ENCODE peak calls at places on chromosomes 5 and 9, in four cellular contexts. P is SK-N-SH, J is HCT116, F is HepG2. K is an unnamed sample.

GRCh38 chr5:110414360-110414759 is 312.1 kb downstream of the TMEM232 start:
- DNase-seq in P (no peak), J (no peak), F (peak; percentile 8), K (no peak)

GRCh38 chr5:36444582-36444999 is 142.9 kb upstream of the RANBP3L start:
- DNase-seq in P (no peak), J (no peak), F (no peak), K (no peak)

GRCh38 chr5:38163636-38164237 is 94.6 kb upstream of the EGFLAM start:
- DNase-seq in P (no peak), J (no peak), F (peak; percentile 96), K (no peak)

GRCh38 chr5:126359884-126360283 is 63.3 kb upstream of the GRAMD2B start:
- DNase-seq in P (no peak), J (no peak), F (no peak), K (no peak)

GRCh38 chr9:69317894-69318293 is 7.1 kb upstream of the ENTREP1 start:
- DNase-seq in P (no peak), J (no peak), F (no peak), K (no peak)

GRCh38 chr9:26145938-26146337 is 467.7 kb upstream of the TUSC1 start:
- DNase-seq in P (no peak), J (no peak), F (no peak), K (no peak)

GRCh38 chr9:114898741-114899140 is 31.6 kb downstream of the TNFSF8 start:
- DNase-seq in P (no peak), J (no peak), F (no peak), K (no peak)

GRCh38 chr9:80077059-80077458 is 505.3 kb downstream of the TLE4 start:
- DNase-seq in P (no peak), J (no peak), F (no peak), K (no peak)

DNA sequence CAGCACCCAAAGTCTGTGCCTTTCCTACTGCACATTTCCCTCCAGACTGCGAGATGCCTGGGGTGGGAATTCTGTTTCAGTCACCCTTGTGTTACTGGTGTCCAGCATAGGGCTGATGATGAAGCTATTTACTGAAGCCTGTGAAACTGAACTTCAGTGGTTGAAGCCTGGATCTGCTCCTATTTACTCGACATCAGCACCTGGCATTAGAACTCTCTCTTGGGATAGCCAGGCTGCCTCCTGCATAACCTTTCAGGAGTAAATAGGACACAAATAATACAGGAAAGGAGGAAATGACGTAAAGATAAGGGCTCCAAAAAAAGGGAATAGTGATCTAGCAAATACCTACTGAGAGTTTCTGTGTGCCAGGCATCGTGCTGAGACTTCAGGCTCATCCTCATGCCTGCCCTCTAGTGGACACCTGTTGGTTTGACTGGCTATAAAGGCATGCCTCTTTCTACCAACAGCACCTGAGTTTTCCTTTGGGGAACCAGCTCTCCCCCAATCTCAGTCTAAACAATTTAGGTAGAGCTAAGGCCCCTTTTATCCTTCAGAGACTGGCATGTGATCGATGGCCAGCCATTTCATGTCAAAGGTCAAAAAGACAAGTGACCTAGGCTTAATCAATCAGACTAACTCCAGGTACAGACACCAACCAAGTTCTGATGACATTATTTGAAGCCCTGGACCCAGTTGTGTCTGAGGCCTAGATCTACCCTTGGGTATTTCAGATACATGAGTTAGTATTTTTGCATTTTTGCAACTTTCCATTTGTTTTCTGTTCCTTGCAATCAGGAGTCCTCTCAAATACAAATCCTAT is 192.1 kb upstream of the TRIM32 start:
- DNase-seq in P (no peak), J (peak; percentile 35), F (peak; percentile 26), K (peak; percentile 51)
- TF ChIP-seq ELF1 in P (no peak), J (no peak), F (no peak), K (no peak)

DNA sequence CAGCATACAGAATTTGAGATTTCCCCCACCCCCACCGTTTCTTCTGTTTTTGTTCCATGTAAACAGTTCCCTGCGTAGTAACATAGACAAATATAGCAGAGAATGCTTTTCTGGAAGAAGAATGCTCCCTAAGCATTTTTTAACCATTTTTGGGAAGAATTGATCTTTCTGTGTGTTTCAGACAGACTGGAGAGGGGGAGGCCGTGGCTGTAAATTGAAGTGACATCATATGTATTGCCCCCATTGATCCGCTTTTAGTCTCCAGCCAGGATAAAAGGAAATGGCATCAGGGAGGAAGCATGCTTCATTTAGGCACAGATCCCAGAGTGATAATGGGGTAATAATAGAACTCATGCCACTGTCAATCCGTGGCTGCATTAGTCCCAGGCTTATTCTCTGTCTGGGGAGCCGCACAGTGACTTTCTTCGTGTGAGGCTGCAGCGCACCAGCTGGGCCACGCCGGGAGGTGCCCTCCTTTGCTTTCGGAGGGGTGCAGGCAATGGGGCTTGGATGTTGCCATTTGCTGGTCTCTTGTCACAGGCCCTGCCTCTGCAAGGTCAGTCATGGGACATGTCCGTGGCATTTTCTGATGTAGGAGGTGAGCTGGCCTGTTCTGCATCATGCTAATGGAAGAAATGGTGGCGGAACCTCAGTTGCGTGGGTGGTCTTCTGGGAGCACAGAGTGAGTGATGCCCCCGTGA is 261.5 kb downstream of the FANCC start:
- DNase-seq in P (peak; percentile 70), J (no peak), F (no peak), K (no peak)
- TF ChIP-seq ELF1 in P (no peak), J (no peak), F (no peak), K (no peak)

DNA sequence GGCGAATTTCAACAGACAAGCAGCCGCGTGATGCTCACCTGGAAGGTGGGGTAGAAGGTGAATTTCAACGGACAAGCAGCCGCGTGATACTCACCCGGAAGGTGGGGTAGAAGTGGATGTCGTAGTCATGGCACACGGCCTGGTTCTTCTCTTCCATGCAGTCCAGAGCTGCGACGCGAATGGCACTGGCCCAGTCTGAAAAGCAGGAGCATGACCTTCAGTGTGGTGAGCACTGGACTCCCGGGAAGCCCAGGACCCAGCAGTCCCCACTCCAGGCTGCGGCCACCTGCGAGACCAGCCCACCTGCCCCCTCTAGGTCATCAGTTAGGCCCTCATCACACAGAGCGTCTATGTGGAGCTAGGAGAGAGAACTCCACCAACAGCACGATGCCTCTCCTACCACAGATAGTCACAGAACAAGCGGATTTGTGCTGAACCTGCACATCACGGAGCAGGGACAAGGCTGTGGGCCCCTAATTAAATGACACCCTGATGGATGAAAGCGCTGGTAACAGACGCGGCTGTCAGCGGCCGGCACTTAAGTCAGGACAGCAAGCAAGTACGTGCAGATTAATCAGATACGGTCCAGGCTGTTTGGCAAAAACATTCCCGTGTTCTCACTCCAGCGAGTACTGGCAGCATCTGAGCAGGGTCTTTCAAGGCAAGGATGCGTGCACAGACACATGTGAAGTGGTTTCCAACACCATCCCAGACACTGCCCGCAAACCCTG is 18.8 kb downstream of the QSOX2 start:
- DNase-seq in P (no peak), J (no peak), F (no peak), K (no peak)
- TF ChIP-seq ELF1 in P (no peak), J (no peak), F (no peak), K (no peak)

GRCh38 chr9:34562136-34562745 is 27.3 kb downstream of the CNTFR start:
- DNase-seq in P (peak; percentile 59), J (no peak), F (no peak), K (peak; percentile 19)
- TF ChIP-seq ELF1 in P (no peak), J (no peak), F (no peak), K (no peak)

GRCh38 chr5:122078116-122078865 is at the start of gene LOX:
- DNase-seq in P (peak; percentile 54), J (no peak), F (peak; percentile 47), K (no peak)
- TF ChIP-seq ELF1 in P (no peak), J (no peak), F (no peak), K (no peak)

DNA sequence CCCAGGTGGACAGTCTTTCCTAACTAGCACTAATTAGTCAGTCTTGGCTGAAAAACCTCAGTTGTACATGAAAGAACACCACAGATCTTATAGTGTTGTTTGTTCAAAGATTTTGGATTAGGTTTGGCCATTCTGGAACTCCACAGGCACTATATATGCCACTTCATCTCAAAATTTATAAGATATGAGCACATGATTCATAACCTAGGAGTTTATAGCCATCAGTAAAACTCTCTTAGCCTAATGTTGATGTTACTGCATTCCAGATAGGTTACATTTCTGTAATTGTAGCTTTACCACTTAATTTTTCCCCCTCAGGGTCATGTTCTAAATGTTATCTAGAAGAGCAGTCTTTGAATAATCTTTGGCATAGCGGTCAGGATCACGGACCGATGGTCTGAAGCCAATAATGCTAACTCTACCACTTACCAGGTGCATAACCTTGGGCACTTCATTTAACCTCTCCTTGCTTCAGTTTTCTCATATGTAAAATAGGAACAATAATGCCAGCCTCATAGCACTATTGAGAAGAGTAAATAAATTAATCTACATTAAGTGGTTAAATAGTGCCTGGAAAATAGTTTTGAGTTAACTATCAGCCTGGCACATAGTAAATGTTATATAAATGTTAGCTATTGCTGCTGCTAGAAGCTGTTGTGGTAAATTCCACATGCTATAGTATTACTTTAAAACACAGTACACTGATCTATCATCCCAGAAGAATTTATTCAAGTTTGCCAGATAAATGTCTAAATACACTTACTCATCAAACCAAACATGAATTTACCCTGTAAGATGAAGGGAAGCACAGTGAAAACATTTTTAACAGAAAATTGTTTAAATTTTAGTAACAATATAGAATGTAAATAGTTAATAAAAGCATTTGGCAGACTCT is 743.9 kb downstream of the NR2F1-AS1 start:
- DNase-seq in P (no peak), J (no peak), F (no peak), K (no peak)
- TF ChIP-seq ELF1 in P (no peak), J (no peak), F (no peak), K (no peak)

GRCh38 chr9:107674937-107675277 is 185.3 kb upstream of the KLF4 start:
- DNase-seq in P (no peak), J (no peak), F (no peak), K (no peak)
- TF ChIP-seq ELF1 in P (no peak), J (no peak), F (no peak), K (no peak)

DNA sequence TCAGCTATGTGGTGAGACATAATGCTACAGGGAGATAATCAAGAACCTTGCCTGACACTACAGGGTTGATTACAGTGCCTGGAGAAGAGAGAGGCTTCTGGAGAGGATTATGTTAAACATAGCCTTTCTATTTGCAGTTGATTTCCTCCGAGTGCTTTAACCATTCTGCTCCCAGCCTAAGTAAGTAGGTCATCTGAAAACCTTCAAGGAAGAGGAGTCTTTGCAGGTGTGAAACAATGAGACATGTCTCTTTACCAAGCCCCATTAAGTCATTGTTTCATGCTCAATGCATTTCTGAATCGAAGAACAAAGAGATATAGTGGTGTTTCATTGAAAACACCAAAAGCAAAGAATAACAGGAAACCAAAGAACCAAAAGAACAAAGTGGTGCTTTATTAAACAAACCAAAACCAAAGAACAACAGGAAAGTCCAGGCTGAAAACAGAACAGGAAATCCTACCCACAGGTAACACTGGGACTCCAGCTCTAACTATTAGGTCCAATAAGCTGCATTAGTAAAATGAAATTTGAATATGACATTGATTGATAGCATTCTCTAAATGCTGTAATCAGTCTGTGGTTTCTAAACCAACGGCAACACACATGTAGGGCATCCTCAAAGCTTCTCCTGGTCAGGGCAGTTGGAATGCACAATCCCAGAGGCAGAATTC is 113.3 kb upstream of the SPATA31D4 start:
- DNase-seq in P (no peak), J (no peak), F (no peak), K (no peak)
- TF ChIP-seq ELF1 in P (no peak), J (no peak), F (no peak), K (no peak)

DNA sequence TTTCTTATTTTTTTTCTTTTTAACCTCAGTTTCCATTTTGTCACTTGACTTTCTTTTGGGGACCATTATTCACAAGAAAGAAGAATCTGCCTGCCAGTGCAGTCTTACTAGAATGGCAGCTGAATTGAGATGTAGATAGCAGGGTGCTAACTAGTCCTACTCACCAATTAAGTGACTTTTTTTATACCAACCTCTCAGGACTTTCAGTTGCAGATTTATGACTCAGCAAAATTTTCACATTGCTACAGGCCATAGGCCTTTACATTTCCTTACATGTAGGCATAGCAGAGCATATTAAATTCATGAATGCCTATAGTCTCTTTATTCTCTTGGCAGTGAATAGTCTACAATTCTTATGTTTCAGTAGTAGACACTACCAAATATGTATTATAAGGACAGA is 54.1 kb upstream of the FKTN start:
- DNase-seq in P (no peak), J (no peak), F (no peak), K (no peak)
- TF ChIP-seq ELF1 in P (no peak), J (no peak), F (no peak), K (no peak)